ENCODE peak calls at places on chromosome 19, in four cellular contexts. Q is stimulated activated CD4-positive, alpha-beta T cell treated with anti-CD3 and anti-CD28 coated beads, Interleukin-4, amount 100 ng/mL, for 48 hours; A is non-pigmented ciliary epithelial cell; S is Panc1. P is an unnamed sample.

GRCh38 chr19:43905897-43906296 is 29.2 kb downstream of the ZNF45 start:
- DNase-seq in Q (no peak), S (no peak), A (no peak), P (no peak)

GRCh38 chr19:53906211-53907192 is 2.6 kb upstream of the CACNG7 start:
- DNase-seq in A (no peak), Q (peak; percentile 71), S (no peak), P (peak; percentile 63)

GRCh38 chr19:48319647-48320537 is 5.5 kb upstream of the EMP3 start:
- DNase-seq in A (no peak), S (no peak), Q (peak; percentile 77), P (peak; percentile 74)

GRCh38 chr19:38849746-38850230 is at the start of gene HNRNPL:
- DNase-seq in Q (peak; percentile 98), A (no peak), S (no peak), P (no peak)

GRCh38 chr19:17778621-17779280 is 16.2 kb upstream of the B3GNT3 start:
- DNase-seq in S (no peak), A (no peak), Q (no peak), P (no peak)

GRCh38 chr19:53019684-53020083 is 6.0 kb downstream of the ERVV-1 start:
- DNase-seq in Q (no peak), A (no peak), S (no peak), P (no peak)

GRCh38 chr19:29662604-29663404 is 2.5 kb upstream of the PLEKHF1 start:
- DNase-seq in A (peak; percentile 70), S (no peak), Q (no peak), P (no peak)

GRCh38 chr19:4369888-4370260 is 26.5 kb downstream of the MPND start:
- DNase-seq in Q (peak; percentile 63), S (no peak), A (no peak), P (peak; percentile 73)

GRCh38 chr19:12913011-12913561 is 6.0 kb downstream of the SYCE2 start:
- DNase-seq in S (no peak), Q (no peak), A (no peak), P (no peak)

GRCh38 chr19:8224394-8225145 is 15.4 kb downstream of the CERS4 start:
- DNase-seq in A (no peak), S (no peak), Q (no peak), P (no peak)

GRCh38 chr19:53621885-53622710 is 9.7 kb upstream of the DPRX start:
- DNase-seq in A (no peak), S (no peak), Q (no peak), P (no peak)

GRCh38 chr19:56403261-56403660 is 871 bp upstream of the ZNF583 start:
- DNase-seq in Q (no peak), A (no peak), S (no peak), P (no peak)

GRCh38 chr19:40150170-40150569 is 41.1 kb upstream of the MAP3K10 start:
- DNase-seq in Q (no peak), S (no peak), A (no peak), P (no peak)

GRCh38 chr19:2413629-2414028 is 13.8 kb downstream of the TIMM13 start:
- DNase-seq in Q (no peak), S (no peak), A (no peak), P (no peak)

GRCh38 chr19:14972676-14973075 is 7.0 kb downstream of the SLC1A6 start:
- DNase-seq in S (no peak), A (no peak), Q (no peak), P (no peak)

GRCh38 chr19:19404879-19405860 is at the start of gene GATAD2A:
- DNase-seq in A (peak; percentile 45), Q (peak; percentile 92), S (no peak), P (peak; percentile 86)

GRCh38 chr19:56253737-56254136 is 18.8 kb upstream of the EDDM13 start:
- DNase-seq in Q (no peak), S (peak; percentile 18), A (peak; percentile 19), P (no peak)

GRCh38 chr19:15448778-15449619 is 757 bp downstream of the WIZ start:
- DNase-seq in S (no peak), A (no peak), Q (no peak), P (no peak)

GRCh38 chr19:35247526-35248309 is 1.1 kb upstream of the LSR start:
- DNase-seq in A (no peak), S (peak; percentile 53), Q (no peak), P (peak; percentile 43)